ENCODE peak calls at places on chromosomes 1 and 21, in five cellular contexts. L is heart right ventricle; C is GM23248; Z is activated naive CD4-positive, alpha-beta T cell treated with Interleukin-2 at 50 U/mL for 16 hours; M is fibroblast of mammary gland. I is an unnamed sample.

GRCh38 chr1:36638268-36638667 is 155.6 kb upstream of the CSF3R start:
- DNase-seq in C (peak), Z (no peak), M (no peak), L (no peak), I (no peak)

GRCh38 chr1:3061566-3061965 is 7.4 kb upstream of the PRDM16 start:
- DNase-seq in Z (no peak), M (no peak), L (no peak), C (no peak), I (no peak)

GRCh38 chr1:176206006-176206960 is 803 bp downstream of the COP1 start:
- DNase-seq in M (peak), L (no peak), Z (peak), C (peak), I (no peak)

GRCh38 chr1:186207401-186208085 is 167.5 kb downstream of the TPR start:
- DNase-seq in L (no peak), C (peak), Z (no peak), M (peak), I (no peak)

GRCh38 chr1:197733324-197733723 is 42.0 kb downstream of the DENND1B start:
- DNase-seq in L (no peak), Z (no peak), M (no peak), C (no peak), I (no peak)

GRCh38 chr1:114764689-114765088 is 6.9 kb upstream of the CSDE1 start:
- DNase-seq in L (no peak), Z (no peak), M (no peak), C (peak), I (no peak)

GRCh38 chr1:9835758-9836631 is 12.2 kb upstream of the CLSTN1 start:
- DNase-seq in C (no peak), L (no peak), Z (no peak), M (peak), I (no peak)

GRCh38 chr1:64006276-64007051 is 197.0 kb upstream of the UBE2U start:
- DNase-seq in Z (no peak), L (no peak), M (peak), C (peak), I (no peak)

GRCh38 chr1:198185101-198185500 is 28.3 kb downstream of the NEK7 start:
- DNase-seq in M (no peak), L (no peak), C (no peak), Z (no peak), I (no peak)

GRCh38 chr21:36183144-36183795 is 26.6 kb downstream of the DOP1B start:
- DNase-seq in C (peak), M (peak), L (no peak), Z (no peak), I (no peak)

GRCh38 chr21:21612446-21612845 is 614.2 kb downstream of the NCAM2 start:
- DNase-seq in Z (no peak), M (peak), L (no peak), C (peak), I (no peak)

GRCh38 chr1:65066766-65067490 is 81.1 kb upstream of the AK4 start:
- DNase-seq in L (peak), M (peak), Z (peak), C (peak), I (peak)

GRCh38 chr1:18109756-18110597 is 2.4 kb downstream of the IGSF21 start:
- DNase-seq in C (peak), M (no peak), Z (no peak), L (peak), I (no peak)

GRCh38 chr1:109618614-109619404 is 607 bp downstream of the GNAT2 start:
- DNase-seq in C (no peak), L (no peak), Z (no peak), M (no peak), I (no peak)

GRCh38 chr1:21879928-21880618 is 57.0 kb downstream of the HSPG2 start:
- DNase-seq in M (no peak), Z (no peak), C (no peak), L (no peak), I (no peak)

GRCh38 chr21:43951911-43952703 is 60.0 kb upstream of the TRAPPC10 start:
- DNase-seq in Z (no peak), M (no peak), L (no peak), C (no peak), I (no peak)

GRCh38 chr1:93824869-93825268 is 54.1 kb downstream of the DNTTIP2 start:
- DNase-seq in L (no peak), C (no peak), Z (no peak), M (no peak), I (no peak)

GRCh38 chr21:43208561-43209332 is 39.9 kb downstream of the CRYAA start:
- DNase-seq in C (no peak), L (no peak), M (no peak), Z (no peak), I (no peak)

I was measured in memory B cell.